ENCODE peak calls at places on chromosomes 7 and 10, in nine cellular contexts. Q is heart right ventricle, R is cardiac muscle cell, J is AG09309, P is kidney, B is BJ, H is mucosa of descending colon, U is lung, Z is transverse colon. G is an unnamed sample.

GRCh38 chr10:91883549-91884542 is 25.4 kb downstream of the FGFBP3 start:
- DNase-seq in Q (no peak), R (peak), J (no peak), P (no peak), B (no peak), H (no peak), U (no peak), Z (no peak), G (peak)

GRCh38 chr7:158740013-158740656 is 35.5 kb upstream of the NCAPG2 start:
- DNase-seq in Q (no peak), R (no peak), J (peak), P (no peak), B (no peak), H (no peak), U (peak), Z (peak), G (peak)

GRCh38 chr7:128863433-128863989 is 855 bp downstream of the ATP6V1F start:
- DNase-seq in Q (no peak), R (peak), J (no peak), P (no peak), B (no peak), H (peak), U (peak), Z (peak), G (no peak)

GRCh38 chr7:10773430-10773829 is 200.2 kb upstream of the PHF14 start:
- DNase-seq in Q (no peak), R (no peak), J (no peak), P (no peak), B (no peak), H (no peak), U (no peak), Z (no peak), G (no peak)

GRCh38 chr10:30493609-30494530 is 59.9 kb downstream of the MAP3K8 start:
- DNase-seq in Q (peak), R (no peak), J (no peak), P (no peak), B (peak), H (peak), U (peak), Z (peak), G (peak)

GRCh38 chr10:97601268-97602215 is 12.0 kb downstream of the C10orf62 start:
- DNase-seq in Q (peak), R (peak), J (no peak), P (peak), B (no peak), H (no peak), U (no peak), Z (no peak), G (no peak)

GRCh38 chr10:62108768-62109430 is 159.7 kb downstream of the RTKN2 start:
- DNase-seq in Q (no peak), R (no peak), J (no peak), P (no peak), B (no peak), H (no peak), U (no peak), Z (no peak), G (no peak)

GRCh38 chr10:112385143-112385695 is 11.3 kb downstream of the ACSL5 start:
- DNase-seq in Q (no peak), R (no peak), J (no peak), P (no peak), B (no peak), H (no peak), U (no peak), Z (no peak), G (no peak)

GRCh38 chr7:122675011-122675410 is 23.9 kb downstream of the RNF133 start:
- DNase-seq in Q (no peak), R (no peak), J (no peak), P (no peak), B (no peak), H (no peak), U (no peak), Z (no peak), G (no peak)

GRCh38 chr10:50421026-50421719 is 169.9 kb upstream of the ASAH2 start:
- DNase-seq in Q (no peak), R (peak), J (no peak), P (no peak), B (no peak), H (no peak), U (peak), Z (peak), G (no peak)

GRCh38 chr7:41297167-41297566 is 405.7 kb downstream of the INHBA start:
- DNase-seq in Q (no peak), R (no peak), J (no peak), P (no peak), B (no peak), H (no peak), U (no peak), Z (no peak), G (no peak)

GRCh38 chr10:131021967-131022366 is 289.6 kb downstream of the TCERG1L start:
- DNase-seq in Q (no peak), R (no peak), J (no peak), P (no peak), B (no peak), H (no peak), U (no peak), Z (no peak), G (no peak)

GRCh38 chr10:97851341-97852001 is 1.8 kb downstream of the GOLGA7B start:
- DNase-seq in Q (no peak), R (no peak), J (no peak), P (no peak), B (no peak), H (no peak), U (no peak), Z (no peak), G (no peak)

GRCh38 chr10:100216006-100216405 is 13.4 kb downstream of the CHUK start:
- DNase-seq in Q (no peak), R (no peak), J (no peak), P (no peak), B (no peak), H (no peak), U (no peak), Z (no peak), G (no peak)

GRCh38 chr7:129684777-129685176 is 73.3 kb downstream of the NRF1 start:
- DNase-seq in Q (no peak), R (peak), J (no peak), P (no peak), B (no peak), H (no peak), U (no peak), Z (no peak), G (no peak)

GRCh38 chr10:123795846-123796590 is 95.6 kb downstream of the CPXM2 start:
- DNase-seq in Q (no peak), R (no peak), J (no peak), P (no peak), B (no peak), H (no peak), U (no peak), Z (no peak), G (no peak)

GRCh38 chr10:32979041-32979440 is 21.0 kb upstream of the ITGB1 start:
- DNase-seq in Q (no peak), R (no peak), J (peak), P (no peak), B (peak), H (no peak), U (no peak), Z (no peak), G (no peak)

GRCh38 chr7:142345817-142346216 is 88.0 kb upstream of the PRSS58 start:
- DNase-seq in Q (no peak), R (no peak), J (no peak), P (peak), B (no peak), H (no peak), U (no peak), Z (no peak), G (no peak)

GRCh38 chr10:103622935-103623574 is 129.6 kb downstream of the NEURL1 start:
- DNase-seq in Q (no peak), R (no peak), J (no peak), P (no peak), B (no peak), H (peak), U (no peak), Z (no peak), G (no peak)

GRCh38 chr7:134827889-134828288 is 48.5 kb downstream of the CALD1 start:
- DNase-seq in Q (no peak), R (no peak), J (peak), P (no peak), B (no peak), H (no peak), U (no peak), Z (no peak), G (no peak)

GRCh38 chr7:38040831-38041230 is 120.4 kb downstream of the EPDR1 start:
- DNase-seq in Q (no peak), R (no peak), J (no peak), P (no peak), B (no peak), H (no peak), U (no peak), Z (no peak), G (no peak)

GRCh38 chr7:17580141-17580540 is 281.7 kb downstream of the AHR start:
- DNase-seq in Q (no peak), R (no peak), J (no peak), P (no peak), B (peak), H (no peak), U (no peak), Z (no peak), G (peak)

GRCh38 chr7:100803398-100804161 is 23.7 kb downstream of the EPHB4 start:
- DNase-seq in Q (peak), R (peak), J (peak), P (peak), B (peak), H (no peak), U (peak), Z (peak), G (peak)

GRCh38 chr7:91310829-91311460 is 46.7 kb downstream of the FZD1 start:
- DNase-seq in Q (no peak), R (no peak), J (peak), P (no peak), B (no peak), H (no peak), U (no peak), Z (peak), G (no peak)

GRCh38 chr10:119539359-119539651 is 3.2 kb downstream of the RGS10 start:
- DNase-seq in Q (no peak), R (no peak), J (no peak), P (no peak), B (no peak), H (no peak), U (no peak), Z (no peak), G (no peak)

GRCh38 chr10:60454336-60454735 is 64.7 kb upstream of the ANK3 start:
- DNase-seq in Q (no peak), R (no peak), J (no peak), P (no peak), B (no peak), H (no peak), U (no peak), Z (no peak), G (no peak)

GRCh38 chr7:133958822-133959221 is 168.3 kb upstream of the LRGUK start:
- DNase-seq in Q (no peak), R (no peak), J (no peak), P (no peak), B (no peak), H (no peak), U (no peak), Z (no peak), G (no peak)

GRCh38 chr7:113677811-113678210 is 241.0 kb downstream of the PPP1R3A start:
- DNase-seq in Q (no peak), R (no peak), J (no peak), P (no peak), B (no peak), H (no peak), U (no peak), Z (no peak), G (no peak)

GRCh38 chr10:112461029-112461887 is 14.2 kb downstream of the VTI1A start:
- DNase-seq in Q (no peak), R (no peak), J (peak), P (no peak), B (no peak), H (no peak), U (no peak), Z (no peak), G (peak)

GRCh38 chr7:143104759-143105158 is 27.1 kb upstream of the PIP start:
- DNase-seq in Q (no peak), R (no peak), J (no peak), P (no peak), B (no peak), H (no peak), U (no peak), Z (no peak), G (no peak)

GRCh38 chr10:129393812-129394211 is 73.2 kb upstream of the MGMT start:
- DNase-seq in Q (no peak), R (no peak), J (no peak), P (no peak), B (no peak), H (no peak), U (peak), Z (no peak), G (no peak)

GRCh38 chr10:47362199-47362598 is 14.0 kb downstream of the RBP3 start:
- DNase-seq in Q (no peak), R (no peak), J (no peak), P (no peak), B (no peak), H (no peak), U (no peak), Z (no peak), G (no peak)

GRCh38 chr10:76469675-76470074 is 1038.3 kb downstream of the LRMDA start:
- DNase-seq in Q (no peak), R (no peak), J (no peak), P (no peak), B (no peak), H (no peak), U (no peak), Z (no peak), G (no peak)

GRCh38 chr10:52115823-52116222 is 198.3 kb upstream of the DKK1 start:
- DNase-seq in Q (no peak), R (no peak), J (no peak), P (no peak), B (no peak), H (no peak), U (no peak), Z (no peak), G (no peak)

GRCh38 chr7:151024435-151025056 is at the start of gene ATG9B:
- DNase-seq in Q (no peak), R (no peak), J (no peak), P (no peak), B (no peak), H (no peak), U (no peak), Z (no peak), G (no peak)

DNA sequence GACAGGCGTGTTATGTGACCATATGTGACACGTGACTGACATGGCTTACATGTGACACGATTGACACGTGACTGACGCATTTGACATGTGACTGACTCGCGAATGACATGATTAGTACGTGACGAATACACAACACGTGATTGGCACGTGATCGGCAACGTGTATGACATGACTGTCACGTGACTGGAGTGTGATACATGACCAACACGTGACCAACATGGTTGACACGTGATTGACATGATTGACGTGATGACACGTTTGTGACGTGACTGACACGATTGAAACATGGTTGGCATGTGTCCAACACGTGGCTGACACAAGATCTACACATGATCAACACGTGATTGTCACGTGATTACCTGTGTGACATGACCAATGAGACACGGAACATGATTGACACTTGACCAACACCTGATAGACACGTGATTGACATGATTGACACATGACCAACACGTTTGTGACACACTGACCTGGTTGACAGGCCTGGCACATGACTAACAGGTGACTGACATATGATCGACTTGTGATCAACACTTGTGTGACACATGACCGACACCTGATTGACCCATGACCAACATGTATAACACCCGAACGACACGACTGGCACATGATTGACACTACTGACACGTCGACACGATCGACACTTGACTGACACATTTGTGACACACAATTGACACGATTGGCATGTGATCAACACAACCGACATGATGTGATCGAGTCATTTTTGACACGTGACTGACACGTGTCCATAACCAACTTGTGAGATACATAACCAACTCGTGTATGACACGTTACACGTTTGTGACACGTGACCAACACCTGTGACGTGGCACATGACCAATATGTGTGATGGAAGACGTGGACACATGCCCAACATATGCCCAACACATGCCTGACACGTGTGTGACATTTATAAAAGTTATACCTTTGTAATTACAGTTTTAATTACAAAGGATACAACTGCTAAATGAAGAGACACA is 21.1 kb downstream of the CRPPA start:
- DNase-seq in Q (no peak), R (peak), J (no peak), P (no peak), B (no peak), H (no peak), U (no peak), Z (no peak), G (no peak)
- H3K4me3 ChIP-seq in Q (no peak), R (no peak), J (no peak), P (no peak), B (no peak), H (no peak), U (no peak), Z (no peak), G (no peak)

GRCh38 chr7:2244404-2244803 is 2.4 kb downstream of the NUDT1 start:
- DNase-seq in Q (no peak), R (no peak), J (no peak), P (no peak), B (no peak), H (no peak), U (no peak), Z (no peak), G (no peak)

GRCh38 chr7:2248984-2249694 is 7.1 kb downstream of the NUDT1 start:
- DNase-seq in Q (peak), R (no peak), J (peak), P (peak), B (peak), H (no peak), U (peak), Z (peak), G (peak)

GRCh38 chr7:2249744-2250323 is 7.8 kb downstream of the NUDT1 start:
- DNase-seq in Q (no peak), R (no peak), J (no peak), P (no peak), B (no peak), H (no peak), U (no peak), Z (no peak), G (no peak)

GRCh38 chr7:2245883-2246679 is 4.1 kb downstream of the NUDT1 start:
- DNase-seq in Q (peak), R (no peak), J (no peak), P (no peak), B (no peak), H (no peak), U (no peak), Z (peak), G (no peak)

DNA sequence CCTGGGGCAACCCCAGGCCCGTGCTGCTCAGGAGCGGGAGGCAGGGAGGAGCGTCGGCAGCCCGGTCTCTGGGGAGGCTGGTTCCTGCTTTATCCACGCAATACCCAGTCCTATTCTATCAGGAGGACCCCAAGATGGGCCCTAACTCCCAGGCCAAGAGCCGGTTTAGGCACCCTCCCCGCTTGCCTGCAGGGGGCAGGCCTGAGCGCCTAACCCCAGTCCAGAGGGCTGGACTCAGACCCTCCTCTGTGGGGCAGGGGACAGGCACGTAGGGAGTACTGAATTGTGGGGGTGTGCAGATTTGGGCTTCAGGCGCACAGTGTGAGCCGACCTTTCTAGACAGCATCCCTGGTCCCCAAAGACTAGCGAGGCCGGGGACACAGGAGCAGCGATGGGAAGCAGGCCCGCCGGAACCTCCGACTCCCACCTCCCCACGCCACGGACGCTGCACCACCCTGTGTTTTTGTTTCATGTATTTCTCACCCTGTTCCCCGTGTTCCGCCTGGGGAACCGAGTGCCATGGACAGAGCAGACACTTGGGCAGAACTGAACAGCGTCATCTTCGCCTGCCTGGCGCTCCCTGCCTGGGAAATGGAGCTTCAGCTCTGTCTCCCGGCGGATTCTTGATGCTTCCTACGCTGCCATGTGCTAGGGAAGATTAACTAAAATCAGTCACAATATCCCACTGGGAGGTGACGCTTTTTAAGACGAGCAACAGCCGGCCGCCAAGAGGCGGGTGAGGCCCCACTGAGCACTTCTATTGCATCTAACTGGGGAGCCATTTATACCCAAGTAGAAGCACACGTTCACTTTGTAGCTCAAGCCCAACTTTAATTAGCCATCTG is 5.3 kb downstream of the NUDT1 start:
- DNase-seq in Q (peak), R (peak), J (no peak), P (no peak), B (no peak), H (no peak), U (no peak), Z (no peak), G (no peak)
- TF ChIP-seq CTCF in Q (peak), R (peak), J (peak), P (peak), B (peak), H (peak), U (no peak), Z (peak), G (peak)

GRCh38 chr7:117184367-117184766 is 138.5 kb downstream of the WNT2 start:
- DNase-seq in Q (no peak), R (no peak), J (no peak), P (no peak), B (no peak), H (no peak), U (no peak), Z (no peak), G (no peak)

GRCh38 chr7:117183729-117184128 is 139.1 kb downstream of the WNT2 start:
- DNase-seq in Q (no peak), R (no peak), J (no peak), P (no peak), B (no peak), H (no peak), U (no peak), Z (no peak), G (no peak)

GRCh38 chr7:117186631-117187030 is 136.2 kb downstream of the WNT2 start:
- DNase-seq in Q (no peak), R (no peak), J (no peak), P (no peak), B (no peak), H (no peak), U (no peak), Z (no peak), G (no peak)

GRCh38 chr7:117185124-117185523 is 137.7 kb downstream of the WNT2 start:
- DNase-seq in Q (no peak), R (no peak), J (no peak), P (no peak), B (no peak), H (no peak), U (no peak), Z (no peak), G (no peak)

GRCh38 chr7:117186218-117186617 is 136.6 kb downstream of the WNT2 start:
- DNase-seq in Q (no peak), R (no peak), J (no peak), P (no peak), B (no peak), H (no peak), U (no peak), Z (no peak), G (no peak)
- H3K4me3 ChIP-seq in Q (no peak), R (no peak), J (no peak), P (no peak), B (no peak), H (no peak), U (no peak), Z (no peak), G (no peak)

GRCh38 chr7:1893451-1893850 is 223.4 kb downstream of the ELFN1 start:
- DNase-seq in Q (no peak), R (no peak), J (no peak), P (peak), B (no peak), H (no peak), U (no peak), Z (no peak), G (no peak)

GRCh38 chr7:1895664-1896515 is 225.8 kb downstream of the ELFN1 start:
- DNase-seq in Q (peak), R (no peak), J (no peak), P (peak), B (no peak), H (no peak), U (no peak), Z (no peak), G (no peak)

GRCh38 chr7:1894313-1894900 is 224.3 kb downstream of the ELFN1 start:
- DNase-seq in Q (no peak), R (no peak), J (no peak), P (peak), B (no peak), H (no peak), U (no peak), Z (no peak), G (no peak)

GRCh38 chr7:1893025-1893424 is 222.9 kb downstream of the ELFN1 start:
- DNase-seq in Q (no peak), R (no peak), J (no peak), P (peak), B (no peak), H (no peak), U (no peak), Z (no peak), G (no peak)

GRCh38 chr7:1894906-1895663 is 225.0 kb downstream of the ELFN1 start:
- DNase-seq in Q (no peak), R (no peak), J (no peak), P (peak), B (no peak), H (no peak), U (no peak), Z (no peak), G (no peak)
- TF ChIP-seq CTCF in Q (no peak), R (no peak), J (no peak), P (no peak), B (no peak), H (no peak), U (no peak), Z (no peak), G (no peak)

G was measured in AG04449.